ENCODE peak calls at places on chromosome 21, in eight cellular contexts. W is astrocyte of the spinal cord; R is CD8-positive, alpha-beta T cell; P is foreskin fibroblast; C is transverse colon; V is pancreas; I is tibial artery; H is heart right ventricle. L is an unnamed sample.
A peak's percentile ranks its signal among the peaks of the same experiment; 100 is the strongest.

GRCh38 chr21:41767606-41768370 is 936 bp upstream of the RIPK4 start:
- DNase-seq in W (no peak), R (no peak), P (peak; percentile 9), C (no peak), V (no peak), I (no peak), H (no peak), L (no peak)

GRCh38 chr21:43333301-43334062 is 93.4 kb downstream of the SIK1 start:
- DNase-seq in W (peak; percentile 84), R (no peak), P (peak; percentile 91), C (no peak), V (peak; percentile 52), I (no peak), H (peak; percentile 31), L (peak; percentile 71)

GRCh38 chr21:32940079-32941014 is 85.4 kb upstream of the OLIG2 start:
- DNase-seq in W (peak; percentile 35), R (peak; percentile 34), P (peak; percentile 9), C (peak; percentile 41), V (no peak), I (no peak), H (no peak), L (peak; percentile 1)

GRCh38 chr21:33075128-33075527 is 5.2 kb downstream of the OLIG1 start:
- DNase-seq in W (no peak), R (no peak), P (no peak), C (no peak), V (no peak), I (no peak), H (no peak), L (no peak)

GRCh38 chr21:26105819-26106218 is 64.8 kb downstream of the APP start:
- DNase-seq in W (no peak), R (no peak), P (no peak), C (no peak), V (no peak), I (no peak), H (no peak), L (no peak)

GRCh38 chr21:15976807-15977206 is 247.0 kb downstream of the USP25 start:
- DNase-seq in W (no peak), R (no peak), P (peak; percentile 4), C (no peak), V (no peak), I (no peak), H (no peak), L (no peak)

GRCh38 chr21:27001526-27001925 is 34.6 kb upstream of the ADAMTS5 start:
- DNase-seq in W (no peak), R (no peak), P (no peak), C (no peak), V (no peak), I (no peak), H (no peak), L (no peak)

GRCh38 chr21:24436236-24436635 is 1171.0 kb downstream of the MRPL39 start:
- DNase-seq in W (no peak), R (no peak), P (no peak), C (no peak), V (no peak), I (no peak), H (no peak), L (no peak)

GRCh38 chr21:45972716-45973474 is 8.7 kb upstream of the COL6A1 start:
- DNase-seq in W (peak; percentile 89), R (no peak), P (peak; percentile 90), C (peak; percentile 52), V (peak; percentile 56), I (peak; percentile 57), H (peak; percentile 84), L (no peak)

GRCh38 chr21:17045214-17045835 is 467.5 kb upstream of the CXADR start:
- DNase-seq in W (peak; percentile 45), R (no peak), P (peak; percentile 16), C (no peak), V (no peak), I (no peak), H (no peak), L (no peak)

GRCh38 chr21:35615325-35615724 is 445.0 kb downstream of the SETD4 start:
- DNase-seq in W (no peak), R (no peak), P (no peak), C (no peak), V (no peak), I (no peak), H (no peak), L (no peak)

GRCh38 chr21:46181953-46182547 is 2.2 kb downstream of the SPATC1L start:
- DNase-seq in W (no peak), R (no peak), P (no peak), C (no peak), V (no peak), I (no peak), H (peak; percentile 11), L (no peak)

GRCh38 chr21:42555756-42556438 is 42.2 kb downstream of the SLC37A1 start:
- DNase-seq in W (no peak), R (no peak), P (no peak), C (peak; percentile 6), V (no peak), I (no peak), H (no peak), L (no peak)

GRCh38 chr21:25556087-25556486 is 51.2 kb downstream of the MRPL39 start:
- DNase-seq in W (no peak), R (no peak), P (no peak), C (no peak), V (no peak), I (no peak), H (no peak), L (no peak)

GRCh38 chr21:42574234-42575027 is 60.8 kb downstream of the SLC37A1 start:
- DNase-seq in W (no peak), R (no peak), P (peak; percentile 25), C (peak; percentile 9), V (no peak), I (no peak), H (no peak), L (no peak)

GRCh38 chr21:42298237-42298636 is 17.0 kb downstream of the TFF3 start:
- DNase-seq in W (no peak), R (no peak), P (no peak), C (no peak), V (no peak), I (no peak), H (no peak), L (no peak)

GRCh38 chr21:15063821-15064575 is 802 bp downstream of the NRIP1 start:
- DNase-seq in W (peak; percentile 38), R (no peak), P (peak; percentile 33), C (peak; percentile 41), V (peak; percentile 67), I (peak; percentile 57), H (peak; percentile 65), L (no peak)

GRCh38 chr21:42784276-42784675 is 95.1 kb downstream of the WDR4 start:
- DNase-seq in W (no peak), R (peak; percentile 14), P (no peak), C (no peak), V (no peak), I (peak; percentile 40), H (no peak), L (no peak)

GRCh38 chr21:42567181-42567560 is 53.5 kb downstream of the SLC37A1 start:
- DNase-seq in W (no peak), R (no peak), P (no peak), C (peak; percentile 5), V (no peak), I (peak; percentile 9), H (no peak), L (no peak)

GRCh38 chr21:31457675-31458074 is 113.6 kb upstream of the TIAM1 start:
- DNase-seq in W (no peak), R (no peak), P (no peak), C (no peak), V (no peak), I (no peak), H (no peak), L (no peak)
- TF ChIP-seq CTCF in W (peak; percentile 8), R (no peak), P (no peak), C (no peak), V (no peak), I (no peak), H (no peak), L (no peak)

DNA sequence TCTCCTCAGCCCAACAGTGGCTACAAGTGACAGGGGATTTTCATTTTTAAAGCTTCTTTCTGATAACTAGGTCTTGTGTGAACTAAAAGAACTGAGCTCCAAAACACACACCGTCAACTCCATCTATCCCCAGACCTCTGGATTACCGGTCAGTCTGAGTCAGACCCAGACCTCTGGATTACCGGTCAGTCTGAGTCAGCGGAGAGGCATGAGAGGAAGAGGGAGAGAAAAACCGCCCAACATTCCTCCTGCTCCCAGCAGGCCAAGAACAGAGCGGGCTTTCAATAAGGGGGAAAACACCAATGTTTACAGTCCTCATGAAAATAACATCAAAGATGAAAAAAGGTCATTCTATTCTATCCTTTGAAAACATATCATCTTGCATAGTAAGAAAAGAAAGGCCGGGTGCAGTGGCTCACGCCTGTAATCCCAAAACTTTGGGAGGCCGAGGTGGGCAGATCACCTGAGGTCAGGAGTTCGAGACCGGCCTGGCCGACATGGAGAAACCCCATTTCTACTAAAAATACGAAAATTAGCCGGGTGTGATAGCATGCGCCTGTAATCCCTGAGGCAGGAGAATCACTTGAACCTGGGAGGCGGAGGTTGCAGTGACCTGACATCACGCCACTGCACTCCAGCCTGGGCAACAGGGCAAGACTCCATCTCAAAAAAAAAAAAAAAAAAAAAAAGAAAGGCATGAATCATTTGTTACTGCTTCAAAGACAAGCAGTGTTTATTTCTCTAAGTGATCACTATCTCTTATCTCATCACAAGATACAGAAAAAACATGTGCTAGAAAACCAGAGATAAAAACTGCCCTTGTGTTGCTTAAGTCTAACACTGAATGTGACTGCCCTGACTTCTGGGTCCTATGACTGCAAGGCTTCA is 3.4 kb downstream of the PTTG1IP start:
- DNase-seq in W (peak; percentile 95), R (no peak), P (peak; percentile 91), C (peak; percentile 55), V (peak; percentile 22), I (peak; percentile 77), H (peak; percentile 12), L (peak; percentile 79)
- H3K4me3 ChIP-seq in W (peak overlapping the region; percentile 2), R (no peak overlapping the region), P (peak overlapping the region; percentile 85), C (no peak overlapping the region), V (no peak overlapping the region), I (peak overlapping the region; percentile 93), H (peak overlapping the region; percentile 83), L (no peak overlapping the region)

DNA sequence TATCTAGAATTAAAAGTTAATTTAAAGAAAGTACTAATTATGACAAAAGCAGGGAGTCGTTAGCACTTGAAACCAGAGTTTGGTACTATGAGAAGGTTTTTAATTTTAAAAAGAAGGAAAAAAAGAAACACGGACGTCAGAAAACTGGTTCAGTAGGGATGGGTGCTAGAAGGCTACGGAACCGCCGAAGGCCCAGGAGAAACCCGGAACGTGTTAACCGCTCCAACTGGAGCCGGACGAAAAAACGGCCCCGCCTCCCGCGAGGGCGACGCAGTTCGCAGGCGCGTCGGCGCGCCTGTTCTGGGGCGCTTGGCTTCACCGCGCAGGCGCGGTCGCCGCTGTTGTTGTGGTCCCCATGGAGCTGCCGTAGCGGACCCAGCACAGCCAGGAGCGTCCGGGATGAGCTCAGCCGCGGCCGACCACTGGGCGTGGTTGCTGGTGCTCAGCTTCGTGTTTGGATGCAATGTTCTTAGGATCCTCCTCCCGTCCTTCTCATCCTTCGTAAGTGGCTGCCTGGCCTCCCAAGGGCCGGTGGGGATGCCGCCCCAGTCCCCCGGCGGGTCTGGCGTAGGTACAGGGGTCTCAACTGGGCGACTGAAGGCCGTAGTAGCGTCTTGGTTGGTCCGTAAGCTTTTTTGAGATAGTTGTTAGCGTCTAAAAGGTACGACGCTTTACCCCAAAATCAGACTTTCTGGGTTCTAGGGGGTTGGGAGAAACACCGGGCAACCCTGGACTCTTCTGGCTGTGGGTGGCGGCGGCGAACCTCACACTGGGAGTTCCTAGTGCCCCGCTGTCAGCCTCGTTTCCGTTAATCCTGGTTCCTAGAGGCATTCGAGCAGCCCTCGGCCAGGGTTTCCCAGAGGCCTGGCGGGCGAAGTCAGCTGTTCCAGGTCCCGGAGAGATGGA is 31.4 kb upstream of the HMGN1 start:
- DNase-seq in W (peak; percentile 99), R (peak; percentile 88), P (peak; percentile 97), C (peak; percentile 94), V (peak; percentile 95), I (peak; percentile 96), H (peak; percentile 98), L (peak; percentile 77)
- TF ChIP-seq CTCF in W (no peak), R (no peak), P (no peak), C (no peak), V (no peak), I (no peak), H (no peak), L (no peak)

GRCh38 chr21:29638138-29638537 is 301.7 kb downstream of the GRIK1 start:
- DNase-seq in W (no peak), R (no peak), P (no peak), C (no peak), V (no peak), I (no peak), H (no peak), L (no peak)
- H3K4me3 ChIP-seq in W (no peak overlapping the region), R (no peak overlapping the region), P (no peak overlapping the region), C (no peak overlapping the region), V (no peak overlapping the region), I (no peak overlapping the region), H (no peak overlapping the region), L (no peak overlapping the region)